ENCODE peak calls at places on chromosomes 11 and 22, in eight cellular contexts. One of them, this sample, is unnamed.

GRCh38 chr22:43833286-43834240 is 21.5 kb upstream of the EFCAB6 start:
- DNase-seq in transverse colon: no peak
- DNase-seq in spleen: peak
- DNase-seq in heart left ventricle: no peak
- DNase-seq in H1: no peak
- DNase-seq in AG10803: no peak
- DNase-seq in pancreas: no peak
- DNase-seq in IMR-90: no peak
- DNase-seq in this sample: no peak

GRCh38 chr11:62400281-62400680 is 18.6 kb upstream of the SCGB1A1 start:
- DNase-seq in heart left ventricle: no peak
- DNase-seq in IMR-90: no peak
- DNase-seq in AG10803: no peak
- DNase-seq in H1: no peak
- DNase-seq in pancreas: no peak
- DNase-seq in spleen: peak
- DNase-seq in transverse colon: no peak
- DNase-seq in this sample: no peak

GRCh38 chr11:203945-204586 is 3.1 kb downstream of the BET1L start:
- DNase-seq in AG10803: no peak
- DNase-seq in pancreas: peak
- DNase-seq in transverse colon: no peak
- DNase-seq in heart left ventricle: no peak
- DNase-seq in spleen: no peak
- DNase-seq in H1: peak
- DNase-seq in IMR-90: no peak
- DNase-seq in this sample: no peak

GRCh38 chr22:50169774-50170341 is 673 bp upstream of the PANX2 start:
- DNase-seq in pancreas: no peak
- DNase-seq in heart left ventricle: peak
- DNase-seq in transverse colon: no peak
- DNase-seq in AG10803: no peak
- DNase-seq in spleen: peak
- DNase-seq in H1: no peak
- DNase-seq in IMR-90: no peak
- DNase-seq in this sample: peak

GRCh38 chr11:108788565-108789199 is 123.8 kb downstream of the DDX10 start:
- DNase-seq in IMR-90: peak
- DNase-seq in pancreas: no peak
- DNase-seq in AG10803: peak
- DNase-seq in spleen: no peak
- DNase-seq in H1: peak
- DNase-seq in transverse colon: no peak
- DNase-seq in heart left ventricle: peak
- DNase-seq in this sample: peak

GRCh38 chr11:67998150-67999045 is 5.5 kb downstream of the UNC93B1 start:
- DNase-seq in H1: no peak
- DNase-seq in pancreas: no peak
- DNase-seq in AG10803: no peak
- DNase-seq in IMR-90: no peak
- DNase-seq in heart left ventricle: no peak
- DNase-seq in transverse colon: peak
- DNase-seq in spleen: no peak
- DNase-seq in this sample: no peak

GRCh38 chr11:25587496-25587895 is 744.4 kb upstream of the ANO3 start:
- DNase-seq in heart left ventricle: no peak
- DNase-seq in H1: no peak
- DNase-seq in transverse colon: no peak
- DNase-seq in AG10803: no peak
- DNase-seq in spleen: no peak
- DNase-seq in IMR-90: no peak
- DNase-seq in pancreas: no peak
- DNase-seq in this sample: no peak

GRCh38 chr11:77127969-77128691 is at the start of gene MYO7A:
- DNase-seq in spleen: no peak
- DNase-seq in pancreas: peak
- DNase-seq in H1: peak
- DNase-seq in IMR-90: peak
- DNase-seq in AG10803: no peak
- DNase-seq in heart left ventricle: peak
- DNase-seq in transverse colon: peak
- DNase-seq in this sample: peak

GRCh38 chr11:64652586-64653387 is 61.8 kb downstream of the SLC22A12 start:
- DNase-seq in pancreas: peak
- DNase-seq in H1: peak
- DNase-seq in transverse colon: peak
- DNase-seq in AG10803: peak
- DNase-seq in spleen: peak
- DNase-seq in IMR-90: peak
- DNase-seq in heart left ventricle: peak
- DNase-seq in this sample: peak

GRCh38 chr22:31104869-31105268 is 2.5 kb downstream of the SELENOM start:
- DNase-seq in pancreas: no peak
- DNase-seq in heart left ventricle: peak
- DNase-seq in transverse colon: no peak
- DNase-seq in IMR-90: no peak
- DNase-seq in H1: peak
- DNase-seq in AG10803: no peak
- DNase-seq in spleen: peak
- DNase-seq in this sample: peak

GRCh38 chr11:19811391-19811790 is 98.8 kb downstream of the NAV2 start:
- DNase-seq in AG10803: no peak
- DNase-seq in IMR-90: no peak
- DNase-seq in pancreas: no peak
- DNase-seq in heart left ventricle: no peak
- DNase-seq in spleen: no peak
- DNase-seq in transverse colon: no peak
- DNase-seq in H1: no peak
- DNase-seq in this sample: no peak

GRCh38 chr11:127931811-127932210 is 655.5 kb downstream of the ETS1 start:
- DNase-seq in transverse colon: no peak
- DNase-seq in AG10803: no peak
- DNase-seq in H1: no peak
- DNase-seq in heart left ventricle: no peak
- DNase-seq in pancreas: no peak
- DNase-seq in IMR-90: no peak
- DNase-seq in spleen: no peak
- DNase-seq in this sample: no peak

GRCh38 chr22:50620861-50621490 is 7.0 kb downstream of the ARSA start:
- DNase-seq in pancreas: no peak
- DNase-seq in AG10803: no peak
- DNase-seq in transverse colon: peak
- DNase-seq in spleen: peak
- DNase-seq in IMR-90: no peak
- DNase-seq in H1: no peak
- DNase-seq in heart left ventricle: no peak
- DNase-seq in this sample: no peak

GRCh38 chr22:29719894-29720645 is at the start of gene CABP7:
- DNase-seq in IMR-90: no peak
- DNase-seq in AG10803: no peak
- DNase-seq in heart left ventricle: no peak
- DNase-seq in H1: no peak
- DNase-seq in transverse colon: no peak
- DNase-seq in pancreas: no peak
- DNase-seq in spleen: no peak
- DNase-seq in this sample: no peak

GRCh38 chr22:48376428-48376827 is 1451.2 kb downstream of the BRD1 start:
- DNase-seq in IMR-90: no peak
- DNase-seq in AG10803: no peak
- DNase-seq in pancreas: no peak
- DNase-seq in heart left ventricle: no peak
- DNase-seq in H1: peak
- DNase-seq in transverse colon: no peak
- DNase-seq in spleen: peak
- DNase-seq in this sample: no peak
- H3K4me3 ChIP-seq in IMR-90: no peak
- H3K4me3 ChIP-seq in AG10803: no peak
- H3K4me3 ChIP-seq in pancreas: no peak
- H3K4me3 ChIP-seq in heart left ventricle: no peak
- H3K4me3 ChIP-seq in H1: no peak
- H3K4me3 ChIP-seq in transverse colon: no peak
- H3K4me3 ChIP-seq in spleen: no peak
- H3K4me3 ChIP-seq in this sample: no peak

DNA sequence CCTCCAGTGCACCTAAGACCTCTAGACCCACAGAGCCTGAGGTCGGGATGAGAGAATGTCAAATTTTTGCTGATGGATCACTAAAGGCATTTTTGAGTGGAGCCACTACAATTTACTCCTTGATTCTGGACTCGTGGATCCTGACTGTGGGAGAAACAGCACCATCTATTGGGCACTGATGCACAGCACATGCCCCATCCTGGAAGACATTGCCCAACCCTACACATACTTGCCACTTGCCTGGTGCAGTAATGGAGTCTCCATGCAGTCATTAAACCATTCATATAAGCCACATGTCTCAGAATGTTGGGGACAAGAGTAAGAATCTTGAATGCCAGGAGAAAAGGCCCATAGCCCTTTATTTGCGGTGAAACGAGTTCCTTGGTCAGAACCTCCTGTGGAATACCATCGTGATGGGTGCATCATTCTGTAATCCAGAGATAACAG is 103.9 kb downstream of the GGTLC2 start:
- DNase-seq in transverse colon: peak
- DNase-seq in H1: peak
- DNase-seq in AG10803: peak
- DNase-seq in heart left ventricle: no peak
- DNase-seq in IMR-90: peak
- DNase-seq in pancreas: peak
- DNase-seq in spleen: no peak
- DNase-seq in this sample: peak
- TF ChIP-seq CTCF in transverse colon: peak
- TF ChIP-seq CTCF in H1: peak
- TF ChIP-seq CTCF in AG10803: peak
- TF ChIP-seq CTCF in heart left ventricle: peak
- TF ChIP-seq CTCF in IMR-90: peak
- TF ChIP-seq CTCF in pancreas: no peak
- TF ChIP-seq CTCF in spleen: peak
- TF ChIP-seq CTCF in this sample: peak

GRCh38 chr11:45920531-45921477 is 1.7 kb upstream of the LARGE2 start:
- DNase-seq in heart left ventricle: peak
- DNase-seq in AG10803: no peak
- DNase-seq in spleen: peak
- DNase-seq in H1: no peak
- DNase-seq in transverse colon: no peak
- DNase-seq in IMR-90: no peak
- DNase-seq in pancreas: no peak
- DNase-seq in this sample: no peak
- H3K4me3 ChIP-seq in heart left ventricle: no peak
- H3K4me3 ChIP-seq in AG10803: no peak
- H3K4me3 ChIP-seq in spleen: no peak
- H3K4me3 ChIP-seq in H1: peak
- H3K4me3 ChIP-seq in transverse colon: no peak
- H3K4me3 ChIP-seq in IMR-90: no peak
- H3K4me3 ChIP-seq in pancreas: peak
- H3K4me3 ChIP-seq in this sample: no peak

GRCh38 chr22:32444068-32444467 is 20.2 kb downstream of the BPIFC start:
- DNase-seq in AG10803: no peak
- DNase-seq in spleen: no peak
- DNase-seq in heart left ventricle: no peak
- DNase-seq in H1: no peak
- DNase-seq in transverse colon: peak
- DNase-seq in pancreas: no peak
- DNase-seq in IMR-90: no peak
- DNase-seq in this sample: peak
- TF ChIP-seq CTCF in AG10803: peak
- TF ChIP-seq CTCF in spleen: no peak
- TF ChIP-seq CTCF in heart left ventricle: no peak
- TF ChIP-seq CTCF in H1: peak
- TF ChIP-seq CTCF in transverse colon: no peak
- TF ChIP-seq CTCF in pancreas: no peak
- TF ChIP-seq CTCF in IMR-90: no peak
- TF ChIP-seq CTCF in this sample: no peak

DNA sequence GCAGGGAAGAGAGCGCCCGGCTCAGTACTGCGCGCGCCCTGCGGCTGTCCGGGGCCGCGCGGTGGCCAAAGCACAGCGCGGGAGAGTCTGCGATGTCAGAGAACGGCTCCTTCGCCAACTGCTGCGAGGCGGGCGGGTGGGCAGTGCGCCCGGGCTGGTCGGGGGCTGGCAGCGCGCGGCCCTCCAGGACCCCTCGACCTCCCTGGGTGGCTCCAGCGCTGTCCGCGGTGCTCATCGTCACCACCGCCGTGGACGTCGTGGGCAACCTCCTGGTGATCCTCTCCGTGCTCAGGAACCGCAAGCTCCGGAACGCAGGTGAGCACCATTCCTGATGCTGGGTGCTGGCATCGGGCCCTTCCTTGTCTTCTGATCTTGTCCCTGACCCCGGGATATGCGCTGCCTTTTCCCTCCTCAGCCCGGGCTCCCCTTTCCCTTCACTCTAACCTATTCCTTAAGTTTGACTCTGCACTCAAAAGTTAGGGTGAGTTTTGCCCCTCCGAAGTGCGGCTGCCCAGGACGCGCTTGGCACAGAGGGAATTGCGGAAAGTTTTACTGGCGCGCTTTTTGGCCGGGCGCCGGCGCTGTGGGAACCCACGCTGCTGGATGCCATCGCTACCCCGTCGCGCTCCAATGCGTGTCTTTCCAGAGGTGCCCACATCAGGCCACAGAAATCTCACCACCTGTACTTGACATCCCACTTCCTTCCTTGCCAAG is at the start of gene MTNR1B:
- DNase-seq in H1: peak
- DNase-seq in spleen: no peak
- DNase-seq in IMR-90: no peak
- DNase-seq in pancreas: no peak
- DNase-seq in AG10803: no peak
- DNase-seq in heart left ventricle: no peak
- DNase-seq in transverse colon: no peak
- DNase-seq in this sample: no peak
- H3K4me3 ChIP-seq in H1: peak
- H3K4me3 ChIP-seq in spleen: no peak
- H3K4me3 ChIP-seq in IMR-90: no peak
- H3K4me3 ChIP-seq in pancreas: peak
- H3K4me3 ChIP-seq in AG10803: no peak
- H3K4me3 ChIP-seq in heart left ventricle: no peak
- H3K4me3 ChIP-seq in transverse colon: no peak
- H3K4me3 ChIP-seq in this sample: no peak

This sample was measured in cardiac fibroblast.